ENCODE peak calls at places on chromosomes 12 and 14, in ten cellular contexts. K is HCEC 1CT; V is hepatocyte; B is T follicular helper cell; Y is T47D; T is activated CD8-positive, alpha-beta T cell treated with anti-CD3 and anti-CD28 coated beads, Interleukin-2, amount 10 ng/mL, durations not matched to agents 7 days and 5 days; Q is stimulated activated CD8-positive, alpha-beta memory T cell treated with anti-CD3 and anti-CD28 coated beads, Interleukin-7, amount 100 ng/mL, for 48 hours; H is mucosa of gallbladder; U is right atrium auricular region; O is keratinocyte. L is an unnamed sample.

GRCh38 chr14:60722163-60722835 is 1.9 kb downstream of the SIX4 start:
- DNase-seq in K (peak; percentile 73), V (peak; percentile 61), B (no peak), Y (peak; percentile 74), T (peak; percentile 35), Q (no peak), H (no peak), U (no peak), O (no peak), L (no peak)

GRCh38 chr14:68458840-68459469 is 333.9 kb downstream of the ZFP36L1 start:
- DNase-seq in K (peak; percentile 68), V (peak; percentile 73), B (no peak), Y (peak; percentile 89), T (no peak), Q (no peak), H (peak; percentile 81), U (no peak), O (peak; percentile 69), L (no peak)

GRCh38 chr14:72883963-72884362 is 9.9 kb downstream of the DPF3 start:
- DNase-seq in K (no peak), V (no peak), B (no peak), Y (no peak), T (peak; percentile 76), Q (no peak), H (no peak), U (no peak), O (no peak), L (no peak)

GRCh38 chr12:57638096-57638495 is 5.1 kb upstream of the B4GALNT1 start:
- DNase-seq in K (no peak), V (no peak), B (no peak), Y (no peak), T (no peak), Q (no peak), H (no peak), U (no peak), O (no peak), L (no peak)

GRCh38 chr12:51838762-51839161 is 9.8 kb downstream of the FIGNL2 start:
- DNase-seq in K (no peak), V (no peak), B (no peak), Y (no peak), T (no peak), Q (no peak), H (no peak), U (no peak), O (no peak), L (no peak)

GRCh38 chr14:102046337-102047278 is 40.2 kb downstream of the HSP90AA1 start:
- DNase-seq in K (no peak), V (peak; percentile 90), B (no peak), Y (peak; percentile 96), T (peak; percentile 32), Q (no peak), H (peak; percentile 81), U (peak; percentile 85), O (no peak), L (peak; percentile 25)

GRCh38 chr12:21416611-21417121 is 20.8 kb upstream of the PYROXD1 start:
- DNase-seq in K (peak; percentile 53), V (no peak), B (no peak), Y (no peak), T (no peak), Q (no peak), H (no peak), U (no peak), O (no peak), L (no peak)

GRCh38 chr14:70576891-70577290 is 23.6 kb downstream of the MED6 start:
- DNase-seq in K (no peak), V (no peak), B (no peak), Y (no peak), T (no peak), Q (no peak), H (no peak), U (no peak), O (no peak), L (no peak)

GRCh38 chr12:25276199-25276937 is 25.6 kb upstream of the KRAS start:
- DNase-seq in K (peak; percentile 79), V (peak; percentile 85), B (no peak), Y (peak; percentile 63), T (no peak), Q (peak; percentile 30), H (peak; percentile 48), U (no peak), O (peak; percentile 75), L (peak; percentile 28)

GRCh38 chr12:24423611-24424010 is 474.1 kb upstream of the SOX5 start:
- DNase-seq in K (no peak), V (no peak), B (no peak), Y (no peak), T (no peak), Q (no peak), H (no peak), U (no peak), O (no peak), L (no peak)

GRCh38 chr12:80556566-80556965 is 112.5 kb downstream of the PTPRQ start:
- DNase-seq in K (no peak), V (no peak), B (no peak), Y (no peak), T (no peak), Q (no peak), H (no peak), U (no peak), O (no peak), L (no peak)

GRCh38 chr14:68659021-68659931 is 133.6 kb downstream of the ZFP36L1 start:
- DNase-seq in K (peak; percentile 55), V (no peak), B (no peak), Y (peak; percentile 81), T (no peak), Q (no peak), H (no peak), U (peak; percentile 58), O (no peak), L (no peak)

GRCh38 chr12:101823891-101824290 is 6.9 kb downstream of the GNPTAB start:
- DNase-seq in K (peak; percentile 40), V (peak; percentile 23), B (peak; percentile 60), Y (peak; percentile 55), T (peak; percentile 88), Q (peak; percentile 38), H (peak; percentile 20), U (peak; percentile 64), O (no peak), L (peak; percentile 91)

GRCh38 chr12:90460681-90461080 is 494.3 kb downstream of the CCER1 start:
- DNase-seq in K (peak; percentile 9), V (no peak), B (no peak), Y (no peak), T (no peak), Q (no peak), H (no peak), U (no peak), O (no peak), L (no peak)

GRCh38 chr12:77855548-77855947 is 24.9 kb downstream of the NAV3 start:
- DNase-seq in K (peak; percentile 26), V (no peak), B (no peak), Y (no peak), T (no peak), Q (no peak), H (no peak), U (no peak), O (no peak), L (no peak)

GRCh38 chr12:105852496-105852895 is 286.3 kb downstream of the NUAK1 start:
- DNase-seq in K (no peak), V (no peak), B (no peak), Y (no peak), T (no peak), Q (no peak), H (no peak), U (no peak), O (no peak), L (no peak)

GRCh38 chr14:64387232-64387737 is 868 bp upstream of the MTHFD1 start:
- DNase-seq in K (peak; percentile 23), V (peak; percentile 39), B (no peak), Y (peak; percentile 55), T (no peak), Q (no peak), H (peak; percentile 11), U (no peak), O (no peak), L (no peak)

GRCh38 chr14:55279384-55279783 is 8.2 kb downstream of the FBXO34 start:
- DNase-seq in K (no peak), V (no peak), B (no peak), Y (no peak), T (no peak), Q (no peak), H (no peak), U (no peak), O (no peak), L (no peak)

GRCh38 chr12:125070117-125070516 is 4.9 kb downstream of the AACS start:
- DNase-seq in K (no peak), V (no peak), B (no peak), Y (peak; percentile 41), T (no peak), Q (no peak), H (no peak), U (no peak), O (no peak), L (no peak)

GRCh38 chr14:72515779-72516770 is 377.8 kb downstream of the DPF3 start:
- DNase-seq in K (peak; percentile 45), V (no peak), B (no peak), Y (peak; percentile 54), T (no peak), Q (no peak), H (no peak), U (peak; percentile 50), O (no peak), L (no peak)

GRCh38 chr12:2119266-2119665 is 66.5 kb downstream of the CACNA1C start:
- DNase-seq in K (no peak), V (no peak), B (no peak), Y (no peak), T (no peak), Q (no peak), H (no peak), U (no peak), O (no peak), L (no peak)

GRCh38 chr12:106051853-106052531 is 86.8 kb downstream of the NUAK1 start:
- DNase-seq in K (no peak), V (no peak), B (no peak), Y (no peak), T (no peak), Q (no peak), H (no peak), U (no peak), O (no peak), L (no peak)

GRCh38 chr14:92153581-92153980 is 31.8 kb downstream of the CPSF2 start:
- DNase-seq in K (no peak), V (no peak), B (no peak), Y (no peak), T (no peak), Q (no peak), H (no peak), U (no peak), O (no peak), L (no peak)

GRCh38 chr12:21413369-21414277 is 23.8 kb upstream of the PYROXD1 start:
- DNase-seq in K (no peak), V (peak; percentile 35), B (no peak), Y (no peak), T (no peak), Q (no peak), H (no peak), U (no peak), O (no peak), L (no peak)

GRCh38 chr12:116222358-116222757 is 55.1 kb downstream of the MED13L start:
- DNase-seq in K (peak; percentile 86), V (peak; percentile 78), B (no peak), Y (peak; percentile 75), T (no peak), Q (no peak), H (peak; percentile 84), U (peak; percentile 85), O (peak; percentile 78), L (no peak)

GRCh38 chr12:2539938-2540337 is 254.8 kb upstream of the FKBP4 start:
- DNase-seq in K (no peak), V (no peak), B (no peak), Y (no peak), T (no peak), Q (no peak), H (no peak), U (no peak), O (no peak), L (no peak)

GRCh38 chr12:2501464-2502181 is 293.1 kb upstream of the FKBP4 start:
- DNase-seq in K (no peak), V (no peak), B (no peak), Y (no peak), T (no peak), Q (no peak), H (no peak), U (no peak), O (no peak), L (no peak)

GRCh38 chr12:28539691-28540323 is 349.6 kb downstream of the CCDC91 start:
- DNase-seq in K (peak; percentile 61), V (no peak), B (no peak), Y (no peak), T (no peak), Q (no peak), H (no peak), U (no peak), O (no peak), L (no peak)